ENCODE peak calls at places on chromosomes 2 and 18, in five cellular contexts. S, X, R, P and Z are unnamed samples.

GRCh38 chr2:15607709-15608391 is 16.2 kb downstream of the DDX1 start:
- DNase-seq in S (no peak), X (no peak), R (no peak), P (no peak), Z (no peak)

GRCh38 chr18:58496937-58497336 is 132.0 kb downstream of the ALPK2 start:
- DNase-seq in S (no peak), X (no peak), R (no peak), P (no peak), Z (no peak)

GRCh38 chr18:24928479-24928878 is 423.5 kb downstream of the ZNF521 start:
- DNase-seq in S (no peak), X (peak), R (no peak), P (no peak), Z (no peak)

GRCh38 chr2:78506301-78506700 is 519.2 kb upstream of the REG3G start:
- DNase-seq in S (no peak), X (no peak), R (no peak), P (no peak), Z (no peak)

GRCh38 chr2:158756331-158756730 is 38.8 kb upstream of the DAPL1 start:
- DNase-seq in S (no peak), X (no peak), R (no peak), P (no peak), Z (no peak)

GRCh38 chr2:187985923-187986322 is 305.8 kb upstream of the GULP1 start:
- DNase-seq in S (no peak), X (no peak), R (no peak), P (no peak), Z (no peak)

GRCh38 chr2:58137856-58138255 is 91.2 kb downstream of the VRK2 start:
- DNase-seq in S (no peak), X (no peak), R (no peak), P (no peak), Z (peak)

GRCh38 chr18:7317804-7318231 is 86.9 kb downstream of the LRRC30 start:
- DNase-seq in S (no peak), X (no peak), R (no peak), P (no peak), Z (no peak)

GRCh38 chr2:42493885-42494433 is at the start of gene KCNG3:
- DNase-seq in S (no peak), X (peak), R (peak), P (peak), Z (no peak)

GRCh38 chr2:216216951-216217903 is 108.1 kb downstream of the XRCC5 start:
- DNase-seq in S (no peak), X (peak), R (no peak), P (peak), Z (no peak)

GRCh38 chr2:119545754-119546445 is 1.7 kb downstream of the CFAP221 start:
- DNase-seq in S (no peak), X (no peak), R (no peak), P (no peak), Z (no peak)

GRCh38 chr2:37667704-37668103 is 3.7 kb downstream of the CDC42EP3 start:
- DNase-seq in S (no peak), X (no peak), R (no peak), P (no peak), Z (no peak)